ENCODE peak calls at places on chromosomes 13 and 19, in five cellular contexts. L is A549, O is tibial nerve, I is H1, Z is suprapubic skin. U is an unnamed sample.
A peak's percentile ranks its signal among the peaks of the same experiment; 100 is the strongest.

GRCh38 chr13:50664961-50665360 is 178.5 kb downstream of the DLEU7 start:
- DNase-seq in Z (no peak), L (no peak), O (no peak), I (no peak), U (no peak)

GRCh38 chr13:73057284-73058025 is 1.4 kb upstream of the KLF5 start:
- DNase-seq in I (no peak), L (no peak), Z (no peak), O (no peak), U (no peak)

GRCh38 chr19:48772503-48772953 is 17.2 kb downstream of the FGF21 start:
- DNase-seq in I (no peak), L (no peak), O (no peak), Z (no peak), U (no peak)

GRCh38 chr13:20400774-20401173 is 124.9 kb downstream of the CRYL1 start:
- DNase-seq in L (no peak), I (no peak), O (no peak), Z (no peak), U (no peak)

GRCh38 chr13:44160549-44161278 is 212.9 kb upstream of the SERP2 start:
- DNase-seq in L (no peak), O (no peak), I (no peak), Z (no peak), U (peak; percentile 71)

GRCh38 chr19:11452814-11453335 is 17.4 kb downstream of the PRKCSH start:
- DNase-seq in Z (no peak), O (no peak), I (no peak), L (no peak), U (no peak)

GRCh38 chr19:16778796-16779411 is 50.3 kb upstream of the SIN3B start:
- DNase-seq in I (peak; percentile 80), Z (no peak), O (no peak), L (peak; percentile 81), U (no peak)

GRCh38 chr19:3366761-3367571 is 583 bp downstream of the NFIC start:
- DNase-seq in Z (no peak), I (peak; percentile 77), L (no peak), O (no peak), U (peak; percentile 86)

GRCh38 chr13:58080806-58081205 is 449.3 kb downstream of the PCDH17 start:
- DNase-seq in O (no peak), L (no peak), Z (no peak), I (no peak), U (no peak)

GRCh38 chr13:40348096-40348679 is 318.3 kb downstream of the FOXO1 start:
- DNase-seq in L (no peak), I (peak; percentile 41), Z (no peak), O (no peak), U (no peak)

GRCh38 chr19:39411006-39411831 is 1.2 kb upstream of the PLEKHG2 start:
- DNase-seq in L (peak; percentile 79), Z (peak; percentile 84), O (no peak), I (peak; percentile 52), U (peak; percentile 89)
- TF ChIP-seq EP300 in L (no peak), Z (peak; percentile 71), O (no peak), I (no peak), U (no peak)

GRCh38 chr19:54209748-54210494 is 9.3 kb downstream of the RPS9 start:
- DNase-seq in L (peak; percentile 93), O (peak; percentile 84), Z (peak; percentile 79), I (no peak), U (peak; percentile 96)
- TF ChIP-seq POLR2A in L (no peak), O (no peak), Z (peak; percentile 21), I (no peak), U (no peak)

GRCh38 chr13:75446874-75447273 is 35.1 kb downstream of the TBC1D4 start:
- DNase-seq in O (no peak), I (no peak), L (no peak), Z (no peak), U (no peak)

GRCh38 chr13:75442736-75443234 is 39.2 kb downstream of the TBC1D4 start:
- DNase-seq in O (no peak), I (no peak), L (no peak), Z (no peak), U (no peak)

GRCh38 chr13:75445717-75446529 is 36.0 kb downstream of the TBC1D4 start:
- DNase-seq in O (no peak), L (no peak), Z (no peak), I (no peak), U (no peak)

GRCh38 chr13:75443356-75443958 is 38.5 kb downstream of the TBC1D4 start:
- DNase-seq in L (no peak), Z (no peak), O (no peak), I (no peak), U (no peak)

DNA sequence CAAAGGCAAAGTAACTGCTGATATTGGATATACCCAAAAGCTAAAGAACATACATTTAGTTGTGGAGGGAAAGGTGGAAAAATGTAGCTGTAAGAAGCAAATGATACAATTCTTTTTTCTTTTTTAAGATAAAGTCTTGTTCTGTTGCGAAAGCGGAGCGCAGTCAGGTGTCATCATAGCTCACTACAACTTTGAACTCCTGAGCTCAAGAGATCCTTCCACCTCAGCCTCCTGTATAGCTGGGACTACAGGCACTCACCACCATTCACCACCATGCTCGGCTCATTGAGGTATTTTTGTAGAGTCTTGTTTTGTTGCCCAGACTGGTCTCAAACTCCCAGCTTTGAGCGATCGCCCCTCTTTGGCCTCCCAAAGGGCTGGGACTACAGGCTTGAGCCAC is 38.0 kb downstream of the TBC1D4 start:
- DNase-seq in I (no peak), O (no peak), L (no peak), Z (no peak), U (no peak)
- TF ChIP-seq EP300 in I (no peak), O (no peak), L (no peak), Z (no peak), U (no peak)

GRCh38 chr13:110713981-110714797 is 689 bp downstream of the ING1 start:
- DNase-seq in I (peak; percentile 56), Z (no peak), L (peak; percentile 34), O (peak; percentile 31), U (peak; percentile 84)

GRCh38 chr13:110712081-110712848 is 1.2 kb upstream of the ING1 start:
- DNase-seq in L (peak; percentile 79), I (peak; percentile 77), Z (peak; percentile 90), O (peak; percentile 79), U (peak; percentile 93)

GRCh38 chr13:110714798-110715394 is 1.4 kb downstream of the ING1 start:
- DNase-seq in Z (peak; percentile 88), I (peak; percentile 71), O (peak; percentile 41), L (no peak), U (peak; percentile 86)

GRCh38 chr13:110712849-110713641 is 455 bp upstream of the ING1 start:
- DNase-seq in L (peak; percentile 99), O (peak; percentile 98), I (peak; percentile 99), Z (peak; percentile 100), U (peak; percentile 100)

DNA sequence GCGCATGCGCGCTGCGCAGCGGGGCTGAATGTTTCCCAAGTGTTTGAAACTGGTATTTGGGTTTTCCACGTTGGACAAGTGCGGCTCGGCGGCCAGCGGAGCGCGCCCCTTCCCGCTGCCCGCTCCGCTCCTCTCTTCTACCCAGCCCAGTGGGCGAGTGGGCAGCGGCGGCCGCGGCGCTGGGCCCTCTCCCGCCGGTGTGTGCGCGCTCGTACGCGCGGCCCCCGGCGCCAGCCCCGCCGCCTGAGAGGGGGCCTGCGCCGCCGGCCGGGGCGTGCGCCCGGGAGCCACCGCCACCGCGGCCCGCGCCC is at the start of gene ING1:
- DNase-seq in L (no peak), I (no peak), Z (no peak), O (no peak), U (no peak)
- TF ChIP-seq POLR2A in L (no peak), I (no peak), Z (no peak), O (no peak), U (no peak)

DNA sequence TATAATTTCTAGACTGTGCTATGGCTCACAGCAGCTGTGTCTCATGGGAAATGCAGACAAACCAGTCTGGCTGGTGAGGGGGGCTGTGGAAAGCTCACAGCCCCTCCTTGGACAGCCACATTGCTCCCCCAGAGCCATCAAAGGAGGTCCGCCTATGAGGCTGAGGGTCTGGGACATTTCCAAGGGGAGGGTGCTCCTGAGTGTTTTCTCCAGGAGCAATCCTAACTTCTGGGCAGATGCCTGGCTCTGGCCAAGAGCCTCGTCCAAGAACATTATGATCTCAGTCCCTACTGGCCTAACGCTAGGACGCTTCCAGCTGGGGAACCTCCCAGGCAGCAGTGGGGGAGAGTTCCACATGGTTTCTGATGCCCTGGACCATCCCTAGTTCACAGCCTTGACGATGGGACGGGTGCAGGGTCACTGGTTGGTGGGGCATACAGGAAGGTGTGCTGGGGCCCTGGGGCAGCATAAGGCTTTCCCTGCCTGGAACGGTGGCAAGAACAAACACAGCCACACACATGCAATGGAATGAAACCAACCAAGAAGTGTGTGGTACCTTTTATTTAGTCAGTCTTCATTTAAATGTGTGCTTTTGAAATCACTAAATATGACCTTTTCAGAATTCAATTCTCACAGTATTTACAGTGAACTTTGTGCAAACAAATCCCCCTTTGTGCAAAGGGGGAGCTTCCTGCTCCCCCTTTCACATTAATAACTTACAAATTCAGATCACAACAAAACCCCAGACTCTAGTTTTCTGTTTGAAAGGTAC is 60.6 kb downstream of the CDADC1 start:
- DNase-seq in O (peak; percentile 83), Z (peak; percentile 90), L (no peak), I (no peak), U (peak; percentile 98)
- TF ChIP-seq EP300 in O (peak; percentile 82), Z (peak; percentile 27), L (no peak), I (no peak), U (peak; percentile 57)

DNA sequence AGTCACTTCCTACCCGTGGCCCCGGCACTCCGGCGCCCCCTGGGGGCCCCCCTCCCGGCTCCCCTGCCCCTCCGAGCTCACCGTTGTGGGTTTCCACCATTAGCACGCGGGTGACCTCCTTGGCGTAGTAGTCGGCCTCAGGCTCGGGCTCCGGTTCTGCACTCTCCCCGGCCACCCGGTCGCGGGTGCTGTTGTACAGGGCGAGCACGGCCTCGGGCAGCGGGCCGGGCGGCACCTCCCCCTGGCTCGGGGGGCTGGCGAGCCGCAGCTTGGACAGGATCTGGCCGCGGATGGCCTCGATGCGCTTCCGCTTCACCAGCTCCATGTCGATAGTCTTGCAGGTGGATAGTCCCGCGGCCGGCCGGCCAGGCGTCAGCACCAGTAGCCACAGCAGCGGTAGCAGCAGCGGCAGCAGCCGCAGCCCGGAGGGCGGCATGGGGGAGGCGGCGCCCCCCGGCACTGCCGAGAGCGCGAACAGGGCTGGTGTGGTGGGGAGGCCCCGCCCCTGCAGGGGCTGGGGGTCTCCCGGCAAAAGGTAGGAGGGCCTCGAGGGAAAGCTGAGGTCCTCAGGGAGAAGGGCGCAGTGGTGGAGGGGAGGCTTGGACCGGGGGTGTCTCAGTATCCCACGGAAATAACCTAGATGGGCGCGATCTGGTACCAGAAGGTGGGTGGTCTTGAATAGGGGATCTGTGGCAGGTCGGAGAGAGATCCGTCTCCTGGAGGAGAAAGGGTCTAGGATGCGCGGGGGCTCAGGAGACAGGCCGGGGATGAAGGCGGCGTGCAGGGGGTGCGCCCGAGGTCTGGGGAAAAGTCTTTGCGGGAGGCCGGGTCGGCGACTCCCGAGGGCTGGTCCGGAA is 885 bp downstream of the TGFB1 start:
- DNase-seq in O (peak; percentile 44), Z (no peak), L (peak; percentile 78), I (peak; percentile 88), U (peak; percentile 83)
- TF ChIP-seq POLR2A in O (no peak), Z (no peak), L (no peak), I (no peak), U (no peak)

DNA sequence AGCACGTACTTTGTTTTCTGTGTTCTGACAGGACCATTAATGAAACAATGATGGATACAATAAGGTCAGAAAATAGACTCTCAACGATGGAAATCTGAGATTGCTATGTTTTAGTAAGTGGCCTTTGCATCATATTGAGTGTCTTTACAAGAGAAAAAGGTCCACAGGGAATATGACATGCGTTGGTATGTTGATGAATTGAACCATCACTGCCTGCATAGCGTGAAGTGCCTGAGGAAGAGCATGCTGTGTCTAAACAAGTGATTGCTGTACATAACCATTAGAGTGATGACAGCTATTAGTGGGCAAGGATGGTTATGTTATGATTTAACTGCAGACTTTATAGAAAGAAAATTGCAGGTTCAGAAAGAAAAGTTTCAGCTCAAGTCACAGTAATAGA is 623.2 kb downstream of the SLITRK5 start:
- DNase-seq in L (no peak), Z (no peak), O (no peak), I (no peak), U (no peak)
- TF ChIP-seq EP300 in L (no peak), Z (no peak), O (no peak), I (no peak), U (no peak)

U was measured in sigmoid colon.